ENCODE peak calls at places on chromosomes 16 and 17, in five cellular contexts. One of them, this sample, is unnamed.

GRCh38 chr17:65099941-65100315 is 37.2 kb upstream of the RGS9 start:
- DNase-seq in DND-41: peak; percentile 13
- DNase-seq in HCT116: peak; percentile 80
- DNase-seq in mammary epithelial cell: peak; percentile 83
- DNase-seq in GM23248: peak; percentile 88
- DNase-seq in this sample: no peak

GRCh38 chr17:3594056-3594810 is 15.0 kb downstream of the TRPV1 start:
- DNase-seq in DND-41: no peak
- DNase-seq in HCT116: no peak
- DNase-seq in mammary epithelial cell: no peak
- DNase-seq in GM23248: no peak
- DNase-seq in this sample: no peak

GRCh38 chr16:69724981-69725479 is 1.3 kb downstream of the NQO1 start:
- DNase-seq in DND-41: no peak
- DNase-seq in HCT116: no peak
- DNase-seq in mammary epithelial cell: no peak
- DNase-seq in GM23248: peak; percentile 39
- DNase-seq in this sample: no peak

GRCh38 chr17:42518046-42518754 is 17.8 kb upstream of the NAGLU start:
- DNase-seq in DND-41: no peak
- DNase-seq in HCT116: peak; percentile 79
- DNase-seq in mammary epithelial cell: peak; percentile 84
- DNase-seq in GM23248: peak; percentile 96
- DNase-seq in this sample: no peak

GRCh38 chr16:12688972-12689850 is 114.5 kb downstream of the CPPED1 start:
- DNase-seq in DND-41: peak; percentile 93
- DNase-seq in HCT116: no peak
- DNase-seq in mammary epithelial cell: no peak
- DNase-seq in GM23248: no peak
- DNase-seq in this sample: no peak

GRCh38 chr17:76998839-76999238 is 130.6 kb downstream of the MGAT5B start:
- DNase-seq in DND-41: no peak
- DNase-seq in HCT116: no peak
- DNase-seq in mammary epithelial cell: no peak
- DNase-seq in GM23248: no peak
- DNase-seq in this sample: no peak

GRCh38 chr16:85722066-85722465 is 28.8 kb downstream of the C16orf74 start:
- DNase-seq in DND-41: no peak
- DNase-seq in HCT116: no peak
- DNase-seq in mammary epithelial cell: no peak
- DNase-seq in GM23248: no peak
- DNase-seq in this sample: no peak

GRCh38 chr16:4316103-4316731 is 350 bp downstream of the GLIS2 start:
- DNase-seq in DND-41: no peak
- DNase-seq in HCT116: no peak
- DNase-seq in mammary epithelial cell: peak; percentile 28
- DNase-seq in GM23248: peak; percentile 73
- DNase-seq in this sample: peak; percentile 68

GRCh38 chr17:30124273-30124796 is 7.7 kb downstream of the NSRP1 start:
- DNase-seq in DND-41: no peak
- DNase-seq in HCT116: no peak
- DNase-seq in mammary epithelial cell: no peak
- DNase-seq in GM23248: no peak
- DNase-seq in this sample: no peak

GRCh38 chr17:17783121-17783824 is 53.5 kb downstream of the SREBF1 start:
- DNase-seq in DND-41: no peak
- DNase-seq in HCT116: no peak
- DNase-seq in mammary epithelial cell: peak; percentile 50
- DNase-seq in GM23248: peak; percentile 64
- DNase-seq in this sample: peak; percentile 88

GRCh38 chr16:4435668-4436067 is 10.0 kb downstream of the DNAJA3 start:
- DNase-seq in DND-41: no peak
- DNase-seq in HCT116: no peak
- DNase-seq in mammary epithelial cell: no peak
- DNase-seq in GM23248: peak; percentile 9
- DNase-seq in this sample: no peak

GRCh38 chr17:652310-652709 is 62.3 kb downstream of the VPS53 start:
- DNase-seq in DND-41: no peak
- DNase-seq in HCT116: no peak
- DNase-seq in mammary epithelial cell: no peak
- DNase-seq in GM23248: peak; percentile 62
- DNase-seq in this sample: no peak

GRCh38 chr17:78268960-78269892 is 37.8 kb downstream of the TMEM235 start:
- DNase-seq in DND-41: no peak
- DNase-seq in HCT116: no peak
- DNase-seq in mammary epithelial cell: no peak
- DNase-seq in GM23248: no peak
- DNase-seq in this sample: peak; percentile 43
- TF ChIP-seq EZH2 in DND-41: no peak
- TF ChIP-seq EZH2 in HCT116: no peak
- TF ChIP-seq EZH2 in mammary epithelial cell: no peak
- TF ChIP-seq EZH2 in GM23248: no peak
- TF ChIP-seq EZH2 in this sample: no peak

DNA sequence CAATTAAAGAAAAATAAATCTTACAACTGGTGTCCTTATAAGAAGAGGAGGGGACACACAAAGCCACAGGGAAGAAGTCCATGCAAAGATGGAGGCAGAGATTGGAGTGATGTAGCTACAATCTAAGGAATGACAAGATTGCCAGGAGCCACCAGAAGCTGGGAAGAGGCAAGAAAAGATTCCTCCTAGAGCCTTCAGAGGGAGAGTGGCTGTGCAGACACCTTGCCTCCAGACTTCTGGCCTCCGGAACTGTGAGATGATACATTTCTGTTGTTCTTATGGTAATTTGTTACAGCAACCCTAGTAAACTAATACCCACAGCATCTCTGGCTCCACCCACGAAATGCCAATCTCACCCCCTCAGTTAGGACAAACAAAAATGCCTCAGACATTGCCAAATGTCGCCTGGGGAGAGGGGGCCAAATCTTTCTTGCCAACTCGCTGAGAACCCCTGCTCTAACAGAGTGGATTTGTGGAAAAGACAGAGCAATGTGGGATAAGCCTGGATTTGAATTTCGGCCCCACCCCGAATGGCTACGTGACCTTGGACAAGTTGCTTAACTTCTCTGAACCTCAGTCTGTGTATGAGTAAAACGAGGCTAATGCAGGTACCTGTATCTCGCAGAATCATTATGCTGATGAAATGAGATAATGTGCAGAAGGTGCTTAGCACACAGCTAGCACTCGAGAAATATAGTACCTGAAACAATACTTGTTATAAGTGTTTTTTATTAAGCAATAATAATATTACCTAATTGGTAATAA is 37.1 kb upstream of the CSNK2A2 start:
- DNase-seq in DND-41: no peak
- DNase-seq in HCT116: no peak
- DNase-seq in mammary epithelial cell: no peak
- DNase-seq in GM23248: no peak
- DNase-seq in this sample: no peak
- H2AFZ ChIP-seq in DND-41: no peak overlapping the region
- H2AFZ ChIP-seq in HCT116: no peak overlapping the region
- H2AFZ ChIP-seq in mammary epithelial cell: no peak overlapping the region
- H2AFZ ChIP-seq in GM23248: no peak overlapping the region
- H2AFZ ChIP-seq in this sample: no peak overlapping the region

GRCh38 chr17:79945591-79946255 is 89.9 kb downstream of the TBC1D16 start:
- DNase-seq in DND-41: no peak
- DNase-seq in HCT116: no peak
- DNase-seq in mammary epithelial cell: no peak
- DNase-seq in GM23248: no peak
- DNase-seq in this sample: no peak

GRCh38 chr17:79946352-79947231 is 89.1 kb downstream of the TBC1D16 start:
- DNase-seq in DND-41: no peak
- DNase-seq in HCT116: no peak
- DNase-seq in mammary epithelial cell: no peak
- DNase-seq in GM23248: no peak
- DNase-seq in this sample: no peak

GRCh38 chr17:79948406-79948917 is 87.2 kb downstream of the TBC1D16 start:
- DNase-seq in DND-41: no peak
- DNase-seq in HCT116: no peak
- DNase-seq in mammary epithelial cell: no peak
- DNase-seq in GM23248: no peak
- DNase-seq in this sample: no peak

GRCh38 chr17:79948918-79949645 is 86.6 kb downstream of the TBC1D16 start:
- DNase-seq in DND-41: no peak
- DNase-seq in HCT116: no peak
- DNase-seq in mammary epithelial cell: no peak
- DNase-seq in GM23248: no peak
- DNase-seq in this sample: peak; percentile 51

DNA sequence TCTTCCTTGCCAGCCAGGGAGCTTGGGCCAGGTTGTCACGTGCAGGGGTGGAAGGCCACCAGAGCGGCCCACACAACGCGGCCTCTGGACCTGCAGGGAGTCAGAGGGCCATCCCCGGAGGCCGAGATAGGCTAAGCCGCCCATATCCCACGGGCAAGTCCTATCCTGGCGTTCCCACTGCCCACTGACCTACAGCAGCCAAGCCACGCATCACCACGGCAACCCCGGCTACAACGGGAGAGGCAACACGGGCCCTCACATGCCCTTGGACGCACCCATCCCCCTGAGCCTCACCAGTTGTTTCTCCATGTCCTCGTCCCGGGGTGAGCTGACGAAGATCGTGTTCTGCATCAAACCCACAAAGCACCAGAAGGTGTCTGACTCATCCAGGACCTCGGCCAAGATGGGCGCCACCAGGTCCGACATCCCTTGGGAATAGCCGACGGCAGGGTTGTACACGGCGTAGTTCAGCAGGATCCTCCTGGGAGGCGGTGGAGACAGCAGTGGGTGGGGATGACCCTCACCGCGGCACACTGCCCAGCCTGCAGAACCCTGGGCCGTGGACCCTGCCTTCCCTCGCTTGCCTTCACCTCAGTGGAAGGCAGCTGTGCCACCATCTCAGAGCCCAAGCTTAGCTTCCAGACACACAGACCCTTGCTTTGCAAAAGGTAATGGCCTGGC is 88.2 kb downstream of the TBC1D16 start:
- DNase-seq in DND-41: no peak
- DNase-seq in HCT116: no peak
- DNase-seq in mammary epithelial cell: peak; percentile 97
- DNase-seq in GM23248: no peak
- DNase-seq in this sample: no peak
- H3K27me3 ChIP-seq in DND-41: no peaks in the 10 kb centered on the region
- H3K27me3 ChIP-seq in HCT116: no peaks in the 10 kb centered on the region
- H3K27me3 ChIP-seq in mammary epithelial cell: no peaks in the 10 kb centered on the region
- H3K27me3 ChIP-seq in GM23248: no peaks in the 10 kb centered on the region
- H3K27me3 ChIP-seq in this sample: peaks cover 42% of the 10 kb centered on the region

GRCh38 chr17:48612854-48613691 is 2.0 kb downstream of the HOXB8 start:
- DNase-seq in DND-41: no peak
- DNase-seq in HCT116: no peak
- DNase-seq in mammary epithelial cell: peak; percentile 34
- DNase-seq in GM23248: peak; percentile 76
- DNase-seq in this sample: peak; percentile 71
- TF ChIP-seq EZH2 in DND-41: no peak
- TF ChIP-seq EZH2 in HCT116: no peak
- TF ChIP-seq EZH2 in mammary epithelial cell: peak; percentile 88
- TF ChIP-seq EZH2 in GM23248: no peak
- TF ChIP-seq EZH2 in this sample: peak; percentile 23

DNA sequence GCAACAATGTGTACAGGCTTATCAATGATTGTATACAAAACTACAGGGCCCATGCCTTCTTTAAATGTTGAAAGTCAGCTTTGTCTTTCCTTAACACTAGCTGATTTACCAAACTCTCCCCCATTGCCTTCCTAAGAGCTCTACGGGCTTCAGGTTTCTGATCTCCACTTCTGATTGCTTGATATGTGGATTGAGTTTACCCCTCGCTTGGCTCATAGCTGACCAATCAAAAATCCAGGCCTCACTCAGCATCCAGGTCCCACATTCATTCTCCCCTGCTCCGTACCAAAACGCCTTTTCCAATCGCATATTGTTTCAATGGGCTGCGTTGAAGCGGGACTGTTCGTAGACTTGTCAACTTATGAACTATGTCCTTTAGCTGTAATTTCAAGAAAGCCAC is 195.1 kb upstream of the TOX3 start:
- DNase-seq in DND-41: no peak
- DNase-seq in HCT116: no peak
- DNase-seq in mammary epithelial cell: no peak
- DNase-seq in GM23248: no peak
- DNase-seq in this sample: no peak
- H2AFZ ChIP-seq in DND-41: no peak overlapping the region
- H2AFZ ChIP-seq in HCT116: no peak overlapping the region
- H2AFZ ChIP-seq in mammary epithelial cell: no peak overlapping the region
- H2AFZ ChIP-seq in GM23248: no peak overlapping the region
- H2AFZ ChIP-seq in this sample: peak overlapping the region; percentile 94

GRCh38 chr17:36752096-36752888 is 150.9 kb downstream of the MRM1 start:
- DNase-seq in DND-41: no peak
- DNase-seq in HCT116: no peak
- DNase-seq in mammary epithelial cell: no peak
- DNase-seq in GM23248: no peak
- DNase-seq in this sample: no peak

GRCh38 chr17:36750316-36750885 is 149.0 kb downstream of the MRM1 start:
- DNase-seq in DND-41: no peak
- DNase-seq in HCT116: no peak
- DNase-seq in mammary epithelial cell: no peak
- DNase-seq in GM23248: no peak
- DNase-seq in this sample: no peak

GRCh38 chr17:36746654-36747053 is 145.3 kb downstream of the MRM1 start:
- DNase-seq in DND-41: no peak
- DNase-seq in HCT116: no peak
- DNase-seq in mammary epithelial cell: no peak
- DNase-seq in GM23248: no peak
- DNase-seq in this sample: no peak

GRCh38 chr17:36749493-36749892 is 148.1 kb downstream of the MRM1 start:
- DNase-seq in DND-41: no peak
- DNase-seq in HCT116: no peak
- DNase-seq in mammary epithelial cell: no peak
- DNase-seq in GM23248: no peak
- DNase-seq in this sample: no peak

GRCh38 chr17:36747861-36748260 is 146.5 kb downstream of the MRM1 start:
- DNase-seq in DND-41: no peak
- DNase-seq in HCT116: no peak
- DNase-seq in mammary epithelial cell: no peak
- DNase-seq in GM23248: no peak
- DNase-seq in this sample: no peak
- H3K27me3 ChIP-seq in DND-41: no peaks in the 10 kb centered on the region
- H3K27me3 ChIP-seq in HCT116: peaks cover 18% of the 10 kb centered on the region
- H3K27me3 ChIP-seq in mammary epithelial cell: no peaks in the 10 kb centered on the region
- H3K27me3 ChIP-seq in GM23248: no peaks in the 10 kb centered on the region
- H3K27me3 ChIP-seq in this sample: no peaks in the 10 kb centered on the region

This sample was measured in neural progenitor cell.